ENCODE peak calls at places on chromosomes 1 and 21, in eight cellular contexts. F, V, P, Q, K, D, B and H are unnamed samples.
A peak's percentile ranks its signal among the peaks of the same experiment; 100 is the strongest.

GRCh38 chr1:151935154-151935553 is 25.8 kb upstream of the THEM4 start:
- DNase-seq in D (no peak), P (no peak), K (no peak), F (no peak), V (peak; percentile 59), Q (no peak), B (no peak), H (no peak)

GRCh38 chr1:238951809-238952208 is 434.6 kb upstream of the CHRM3 start:
- DNase-seq in V (peak; percentile 61), D (no peak), Q (no peak), F (peak; percentile 29), K (no peak), P (no peak), B (no peak), H (no peak)

GRCh38 chr1:92975551-92976232 is 14.4 kb upstream of the DIPK1A start:
- DNase-seq in F (no peak), B (no peak), D (peak; percentile 59), Q (no peak), P (no peak), K (no peak), V (no peak), H (no peak)

GRCh38 chr1:224253721-224254120 is 70.7 kb downstream of the DEGS1 start:
- DNase-seq in K (no peak), P (no peak), D (no peak), B (no peak), V (peak; percentile 72), F (no peak), Q (no peak), H (no peak)

GRCh38 chr1:237737938-237738610 is 152.6 kb downstream of the ZP4 start:
- DNase-seq in B (no peak), D (no peak), K (no peak), P (no peak), Q (no peak), V (no peak), F (no peak), H (no peak)

GRCh38 chr1:149997585-149998262 is 12.8 kb downstream of the OTUD7B start:
- DNase-seq in V (no peak), D (no peak), B (no peak), K (no peak), Q (no peak), P (no peak), F (no peak), H (no peak)

GRCh38 chr1:89821322-89822108 is 683 bp downstream of the LRRC8D start:
- DNase-seq in D (no peak), B (peak; percentile 23), P (no peak), Q (peak; percentile 37), V (peak; percentile 48), K (peak; percentile 78), F (peak; percentile 55), H (peak; percentile 70)

GRCh38 chr1:71509051-71509595 is 428.3 kb upstream of the ZRANB2 start:
- DNase-seq in F (no peak), P (no peak), K (no peak), V (peak; percentile 2), B (no peak), D (no peak), Q (no peak), H (no peak)

GRCh38 chr1:154621875-154622274 is 13.9 kb upstream of the ADAR start:
- DNase-seq in D (no peak), V (peak; percentile 45), F (no peak), P (no peak), B (no peak), Q (no peak), K (no peak), H (no peak)

GRCh38 chr1:90616395-90616794 is 100.7 kb downstream of the BARHL2 start:
- DNase-seq in K (no peak), P (no peak), B (no peak), V (no peak), D (no peak), F (no peak), Q (no peak), H (no peak)

GRCh38 chr1:201375169-201375568 is 2.3 kb downstream of the TNNT2 start:
- DNase-seq in P (no peak), D (no peak), V (no peak), Q (no peak), K (no peak), B (no peak), F (no peak), H (no peak)

GRCh38 chr21:46060596-46061061 is 37.3 kb upstream of the COL6A2 start:
- DNase-seq in P (peak; percentile 91), F (peak; percentile 37), V (peak; percentile 100), Q (peak; percentile 82), B (peak; percentile 88), K (peak; percentile 49), D (peak; percentile 92), H (peak; percentile 88)

GRCh38 chr1:215595231-215595630 is 28.1 kb downstream of the KCTD3 start:
- DNase-seq in B (no peak), V (no peak), Q (no peak), F (no peak), D (no peak), K (no peak), P (no peak), H (no peak)

GRCh38 chr21:31136891-31137290 is 98.6 kb upstream of the KRTAP19-8 start:
- DNase-seq in P (no peak), V (peak; percentile 67), F (no peak), K (no peak), D (no peak), Q (no peak), B (no peak), H (no peak)

GRCh38 chr1:234950598-234950997 is 178.0 kb downstream of the TOMM20 start:
- DNase-seq in Q (no peak), D (no peak), K (no peak), V (no peak), P (no peak), F (no peak), B (no peak), H (no peak)

GRCh38 chr1:59055908-59056719 is 240.8 kb upstream of the FGGY start:
- DNase-seq in P (no peak), Q (no peak), V (peak; percentile 57), K (no peak), D (peak; percentile 66), B (no peak), F (peak; percentile 36), H (no peak)

GRCh38 chr1:57620589-57620988 is 196.7 kb upstream of the DAB1 start:
- DNase-seq in Q (peak; percentile 22), V (no peak), P (no peak), K (no peak), F (no peak), B (peak; percentile 7), D (no peak), H (no peak)

GRCh38 chr1:59928996-59929395 is 2.4 kb upstream of the CYP2J2 start:
- DNase-seq in V (no peak), K (no peak), F (no peak), P (no peak), D (no peak), B (no peak), Q (no peak), H (no peak)

GRCh38 chr1:153742411-153743142 is 14.7 kb downstream of the INTS3 start:
- DNase-seq in B (no peak), D (no peak), P (no peak), Q (no peak), F (no peak), K (no peak), V (peak; percentile 90), H (no peak)

GRCh38 chr1:3785045-3785444 is 11.3 kb downstream of the LRRC47 start:
- DNase-seq in Q (peak; percentile 67), F (no peak), B (no peak), P (no peak), D (no peak), V (no peak), K (peak; percentile 36), H (peak; percentile 37)

GRCh38 chr1:32192220-32192948 is 8.0 kb upstream of the CCDC28B start:
- DNase-seq in B (no peak), D (no peak), P (no peak), Q (no peak), K (no peak), F (no peak), V (no peak), H (no peak)
- H3K4me1 ChIP-seq in B (peaks cover 13% of the 10 kb centered on the region), D (no peaks in the 10 kb centered on the region), P (no peaks in the 10 kb centered on the region), Q (no peaks in the 10 kb centered on the region), K (peaks cover 4% of the 10 kb centered on the region), F (peaks cover 4% of the 10 kb centered on the region), V (no peaks in the 10 kb centered on the region), H (peaks cover 15% of the 10 kb centered on the region)

GRCh38 chr1:203550846-203551245 is 56.9 kb downstream of the OPTC start:
- DNase-seq in D (no peak), Q (no peak), F (no peak), P (no peak), B (no peak), V (no peak), K (no peak), H (no peak)
- TF ChIP-seq CTCF in D (no peak), Q (no peak), F (no peak), P (no peak), B (no peak), V (no peak), K (no peak), H (no peak)

GRCh38 chr1:61699893-61700851 is 24.8 kb downstream of the TM2D1 start:
- DNase-seq in D (no peak), F (no peak), P (no peak), B (no peak), Q (no peak), K (no peak), V (no peak), H (no peak)
- H3K36me3 ChIP-seq in D (peaks cover 74% of the 10 kb centered on the region), F (peaks cover 93% of the 10 kb centered on the region), P (peaks cover 44% of the 10 kb centered on the region), B (peaks cover 91% of the 10 kb centered on the region), Q (no peaks in the 10 kb centered on the region), K (peaks cover 84% of the 10 kb centered on the region), V (peaks cover 3% of the 10 kb centered on the region), H (peaks cover 77% of the 10 kb centered on the region)

DNA sequence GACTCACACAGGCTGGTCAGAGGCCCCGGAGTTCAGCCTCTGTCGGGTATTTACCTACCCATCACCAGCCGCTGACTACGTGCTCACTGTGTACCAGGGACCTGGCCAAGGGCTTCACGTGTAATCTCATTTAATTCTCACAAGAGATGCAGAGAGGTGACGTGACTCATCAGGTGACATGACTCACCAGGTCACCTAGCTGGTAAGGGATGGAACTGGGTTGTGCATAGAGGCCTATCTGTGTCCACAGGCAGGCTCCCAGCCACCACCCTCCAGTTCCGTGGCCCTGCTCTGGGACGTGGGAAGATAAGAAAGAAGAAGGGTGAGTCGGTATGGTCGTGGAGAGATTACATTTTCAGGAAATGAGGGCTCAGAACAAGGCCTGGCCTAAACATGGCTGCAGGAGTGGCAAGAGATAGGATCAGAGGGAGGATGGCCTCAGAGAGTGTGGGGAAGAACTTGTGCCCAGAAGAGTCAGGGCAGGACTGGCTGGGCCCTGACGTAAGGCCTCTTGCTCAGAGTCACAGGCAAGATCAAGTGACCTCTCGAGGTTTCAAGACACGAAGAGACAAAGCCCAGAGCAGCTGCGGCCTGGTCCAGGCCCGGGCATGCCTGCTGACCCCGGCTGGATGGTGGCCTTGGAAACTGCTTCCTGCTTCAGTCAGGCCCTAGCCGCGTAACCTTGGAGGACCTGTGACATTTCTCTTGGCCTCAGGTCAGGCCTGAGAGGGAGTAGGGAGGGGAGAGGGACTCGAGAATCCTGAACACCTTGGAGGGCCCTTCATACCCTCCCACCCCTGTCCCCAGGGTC is 52.7 kb upstream of the WASF2 start:
- DNase-seq in F (peak; percentile 75), K (no peak), Q (no peak), V (peak; percentile 80), D (peak; percentile 74), P (peak; percentile 75), B (peak; percentile 54), H (peak; percentile 92)
- H3K4me1 ChIP-seq in F (peaks cover 36% of the 10 kb centered on the region), K (peaks cover 51% of the 10 kb centered on the region), Q (peaks cover 11% of the 10 kb centered on the region), V (peaks cover 57% of the 10 kb centered on the region), D (peaks cover 76% of the 10 kb centered on the region), P (no peaks in the 10 kb centered on the region), B (peaks cover 88% of the 10 kb centered on the region), H (peaks cover 93% of the 10 kb centered on the region)